ENCODE peak calls at places on chromosomes 13 and 19, in nine cellular contexts. C, E, V, F, M, P, U, S and B are unnamed samples. For H3K4me1, the result is how much of the 10 kb centered on the place peaks cover.

GRCh38 chr13:99605417-99606321 is 104.4 kb downstream of the TM9SF2 start:
- DNase-seq in U (peak), C (peak), P (no peak), S (peak), V (peak), M (peak), F (no peak), E (peak), B (peak)

GRCh38 chr19:43362179-43362578 is 8.7 kb downstream of the CD177 start:
- DNase-seq in U (no peak), M (no peak), E (no peak), P (no peak), C (no peak), S (no peak), V (no peak), F (no peak), B (no peak)

GRCh38 chr13:46567671-46568070 is 14.7 kb downstream of the LRCH1 start:
- DNase-seq in U (no peak), E (no peak), C (no peak), M (no peak), S (no peak), F (no peak), V (no peak), P (no peak), B (no peak)

GRCh38 chr13:53788286-53788685 is 759.7 kb downstream of the OLFM4 start:
- DNase-seq in E (no peak), C (no peak), S (no peak), V (no peak), F (no peak), P (no peak), M (no peak), U (no peak), B (no peak)

GRCh38 chr13:50387124-50387581 is 371.9 kb downstream of the KCNRG start:
- DNase-seq in E (peak), V (peak), M (peak), U (peak), C (peak), P (no peak), F (peak), S (peak), B (peak)

GRCh38 chr13:59416561-59416960 is 747.2 kb downstream of the DIAPH3 start:
- DNase-seq in S (no peak), C (no peak), U (peak), F (no peak), V (no peak), E (no peak), M (no peak), P (no peak), B (no peak)

GRCh38 chr19:21148681-21149080 is 6.8 kb downstream of the ZNF431 start:
- DNase-seq in E (no peak), U (no peak), S (no peak), C (no peak), F (no peak), P (no peak), M (no peak), V (no peak), B (no peak)

GRCh38 chr19:14115761-14116160 is 1.8 kb downstream of the PRKACA start:
- DNase-seq in V (no peak), M (no peak), P (no peak), E (no peak), U (no peak), F (no peak), S (no peak), C (no peak), B (no peak)

GRCh38 chr13:30053904-30054303 is 203.5 kb upstream of the UBL3 start:
- DNase-seq in S (no peak), C (no peak), V (no peak), E (peak), M (no peak), U (no peak), P (no peak), F (no peak), B (no peak)

DNA sequence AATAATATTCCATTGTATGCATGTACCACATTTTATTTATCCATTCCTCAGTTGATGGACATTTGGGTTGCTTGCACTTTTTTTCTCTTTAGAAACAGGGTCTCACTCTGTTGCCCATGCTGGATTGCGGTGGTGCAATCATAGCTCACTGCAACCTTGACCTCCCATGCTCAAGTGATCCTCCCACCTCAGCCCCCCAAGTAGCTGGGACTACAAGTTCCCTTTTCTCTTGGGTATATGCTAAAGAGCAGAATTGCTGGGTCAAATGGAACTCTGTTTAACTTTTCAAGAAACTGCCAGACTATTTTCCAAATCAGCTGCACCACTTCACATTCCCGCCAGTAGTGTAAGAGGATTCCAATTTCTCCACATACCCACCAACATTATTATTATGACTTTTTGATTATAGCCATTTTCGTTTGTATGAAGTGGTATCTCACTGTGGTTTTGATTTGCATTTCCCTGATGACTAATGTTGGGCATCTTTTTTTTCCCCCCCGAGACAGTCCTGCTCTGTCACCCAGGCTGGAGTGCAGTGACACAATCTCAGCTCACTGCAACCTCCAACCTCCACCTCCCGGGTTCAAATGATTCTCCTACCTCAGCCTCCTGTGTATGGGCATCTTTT is 7.6 kb upstream of the IPO5 start:
- DNase-seq in F (no peak), P (no peak), V (no peak), C (no peak), U (no peak), E (no peak), M (no peak), S (no peak), B (no peak)
- TF ChIP-seq CTCF in F (no peak), P (no peak), V (no peak), C (no peak), U (no peak), E (peak), M (no peak), S (no peak), B (no peak)

GRCh38 chr19:41324231-41324702 is 14.3 kb downstream of the CCDC97 start:
- DNase-seq in E (peak), V (no peak), P (no peak), U (no peak), M (no peak), C (no peak), F (no peak), S (no peak), B (no peak)

GRCh38 chr19:41322451-41322850 is 12.5 kb downstream of the CCDC97 start:
- DNase-seq in M (no peak), E (no peak), C (no peak), V (no peak), F (no peak), S (no peak), U (no peak), P (no peak), B (no peak)

GRCh38 chr19:41321600-41322270 is 11.8 kb downstream of the CCDC97 start:
- DNase-seq in C (peak), F (no peak), V (no peak), S (no peak), U (peak), E (peak), P (no peak), M (no peak), B (no peak)

GRCh38 chr19:41323430-41324125 is 13.6 kb downstream of the CCDC97 start:
- DNase-seq in U (no peak), F (peak), V (no peak), E (peak), P (no peak), C (peak), S (no peak), M (no peak), B (no peak)

DNA sequence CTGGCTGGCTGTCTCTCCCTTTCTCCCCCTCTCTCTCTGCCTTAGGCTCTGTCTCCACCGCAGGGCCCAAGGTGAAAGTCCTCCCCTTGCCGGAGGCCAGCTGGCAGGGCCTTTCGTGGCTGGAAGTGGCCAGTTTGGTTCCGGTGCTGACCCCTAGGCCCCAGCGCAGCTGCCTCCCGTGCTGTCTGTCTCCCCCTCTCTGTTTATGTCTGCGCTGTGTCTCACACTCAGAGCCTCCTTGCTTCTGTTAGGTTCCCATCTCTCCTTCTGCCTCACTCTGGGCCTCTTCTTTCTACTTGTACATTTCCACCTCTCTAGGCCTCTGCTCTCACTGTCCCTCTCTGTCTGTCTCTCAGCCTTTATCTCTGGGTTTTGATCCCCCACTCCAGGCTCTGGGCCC is 13.1 kb downstream of the CCDC97 start:
- DNase-seq in M (no peak), C (no peak), U (no peak), E (peak), V (no peak), S (no peak), F (no peak), P (no peak), B (no peak)
- H3K4me1 ChIP-seq in M (under half), C (under half), U (under half), E (under half), V (under half), S (under half), F (under half), P (under half), B (under half)

DNA sequence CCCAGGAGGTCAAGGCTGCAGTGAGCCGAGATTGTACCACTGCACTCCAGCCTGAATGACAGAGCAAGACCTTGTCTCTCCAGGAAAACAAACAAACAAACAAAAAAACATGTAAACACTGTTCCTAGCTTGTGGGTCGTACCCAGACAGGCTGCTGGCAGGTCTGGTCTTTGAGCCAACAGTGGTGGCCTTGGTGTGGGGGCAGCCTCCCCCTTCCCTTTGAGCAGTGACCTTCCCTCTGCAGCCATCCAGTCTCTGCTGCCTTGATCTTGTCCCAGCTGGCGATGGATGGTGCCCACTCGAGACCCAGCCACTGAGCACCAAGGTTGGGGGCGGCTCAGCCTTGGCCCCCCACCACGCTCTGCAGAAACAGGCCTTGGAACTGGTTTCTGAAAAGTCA is 143.3 kb downstream of the KDM4B start:
- DNase-seq in P (no peak), M (no peak), E (no peak), U (no peak), F (no peak), S (no peak), V (no peak), C (no peak), B (no peak)
- TF ChIP-seq CTCF in P (no peak), M (no peak), E (no peak), U (no peak), F (no peak), S (no peak), V (no peak), C (no peak), B (no peak)

GRCh38 chr19:44955500-44956439 is 590 bp downstream of the CLPTM1 start:
- DNase-seq in C (no peak), V (no peak), P (no peak), F (no peak), S (no peak), E (no peak), M (no peak), U (no peak), B (no peak)

GRCh38 chr19:44954649-44955499 is at the start of gene CLPTM1:
- DNase-seq in E (peak), M (peak), V (peak), S (peak), U (peak), C (peak), F (peak), P (peak), B (peak)

GRCh38 chr19:44960906-44961734 is 5.9 kb downstream of the CLPTM1 start:
- DNase-seq in E (no peak), F (no peak), V (no peak), S (no peak), P (no peak), M (no peak), C (no peak), U (no peak), B (no peak)

GRCh38 chr19:44959691-44960090 is 4.5 kb downstream of the CLPTM1 start:
- DNase-seq in M (no peak), S (no peak), V (no peak), F (no peak), E (peak), U (no peak), C (no peak), P (no peak), B (no peak)

DNA sequence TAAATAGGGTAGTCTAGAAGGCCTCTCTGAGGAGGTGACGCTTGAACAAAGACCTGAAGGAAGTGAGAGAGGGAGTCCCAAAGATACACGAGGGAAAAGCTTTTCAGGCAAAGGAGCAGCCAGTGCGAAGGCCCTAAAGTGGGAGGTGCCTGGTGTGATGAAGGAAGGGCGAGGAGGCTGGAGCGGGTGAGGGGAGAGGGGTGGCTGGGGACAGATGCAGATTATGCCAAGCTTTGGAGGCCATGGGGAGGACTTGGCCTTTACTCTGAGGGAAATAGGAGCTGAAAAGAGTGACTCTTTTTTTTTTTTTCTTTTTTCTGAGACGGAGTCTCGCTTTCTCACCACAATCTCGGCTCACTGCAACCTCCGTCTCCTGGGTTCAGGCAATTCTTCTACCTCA is 2.9 kb downstream of the CLPTM1 start:
- DNase-seq in E (no peak), P (no peak), U (no peak), M (no peak), F (no peak), S (no peak), C (no peak), V (no peak), B (no peak)
- H3K4me1 ChIP-seq in E (under half), P (under half), U (under half), M (under half), F (under half), S (under half), C (under half), V (under half), B (under half)

GRCh38 chr19:3586124-3586626 is 897 bp downstream of the GIPC3 start:
- DNase-seq in C (no peak), E (peak), V (no peak), M (no peak), U (peak), F (no peak), P (no peak), S (no peak), B (no peak)
- TF ChIP-seq CTCF in C (peak), E (peak), V (no peak), M (no peak), U (peak), F (peak), P (peak), S (peak), B (peak)